ENCODE peak calls at places on chromosomes 6 and 20, in nine cellular contexts. One of them, this sample, is unnamed. For H3K9me3, the result is how much of the 10 kb centered on the place peaks cover.

GRCh38 chr20:3670511-3670910 is 7.3 kb upstream of the GFRA4 start:
- DNase-seq in heart left ventricle: no peak
- DNase-seq in body of pancreas: no peak
- DNase-seq in IMR-90: peak
- DNase-seq in GM12878: no peak
- DNase-seq in stomach: no peak
- DNase-seq in transverse colon: no peak
- DNase-seq in ovary: no peak
- DNase-seq in sigmoid colon: no peak
- DNase-seq in this sample: no peak

GRCh38 chr6:166707045-166707444 is 80.0 kb upstream of the RPS6KA2 start:
- DNase-seq in heart left ventricle: peak
- DNase-seq in body of pancreas: peak
- DNase-seq in IMR-90: peak
- DNase-seq in GM12878: no peak
- DNase-seq in stomach: peak
- DNase-seq in transverse colon: peak
- DNase-seq in ovary: no peak
- DNase-seq in sigmoid colon: no peak
- DNase-seq in this sample: peak

GRCh38 chr6:41442800-41443501 is 103.2 kb upstream of the FOXP4 start:
- DNase-seq in heart left ventricle: no peak
- DNase-seq in body of pancreas: peak
- DNase-seq in IMR-90: peak
- DNase-seq in GM12878: no peak
- DNase-seq in stomach: peak
- DNase-seq in transverse colon: peak
- DNase-seq in ovary: peak
- DNase-seq in sigmoid colon: peak
- DNase-seq in this sample: peak

GRCh38 chr20:16528078-16528477 is 45.2 kb downstream of the KIF16B start:
- DNase-seq in heart left ventricle: no peak
- DNase-seq in body of pancreas: peak
- DNase-seq in IMR-90: peak
- DNase-seq in GM12878: no peak
- DNase-seq in stomach: peak
- DNase-seq in transverse colon: peak
- DNase-seq in ovary: peak
- DNase-seq in sigmoid colon: no peak
- DNase-seq in this sample: no peak

GRCh38 chr20:10113746-10114145 is 79.0 kb downstream of the ANKEF1 start:
- DNase-seq in heart left ventricle: no peak
- DNase-seq in body of pancreas: no peak
- DNase-seq in IMR-90: no peak
- DNase-seq in GM12878: no peak
- DNase-seq in stomach: no peak
- DNase-seq in transverse colon: no peak
- DNase-seq in ovary: no peak
- DNase-seq in sigmoid colon: no peak
- DNase-seq in this sample: peak

GRCh38 chr6:170210026-170210390 is 80.9 kb downstream of the DLL1 start:
- DNase-seq in heart left ventricle: no peak
- DNase-seq in body of pancreas: no peak
- DNase-seq in IMR-90: no peak
- DNase-seq in GM12878: no peak
- DNase-seq in stomach: peak
- DNase-seq in transverse colon: no peak
- DNase-seq in ovary: no peak
- DNase-seq in sigmoid colon: peak
- DNase-seq in this sample: no peak

GRCh38 chr20:1321654-1321939 is 7.3 kb downstream of the SDCBP2 start:
- DNase-seq in heart left ventricle: no peak
- DNase-seq in body of pancreas: no peak
- DNase-seq in IMR-90: no peak
- DNase-seq in GM12878: no peak
- DNase-seq in stomach: no peak
- DNase-seq in transverse colon: peak
- DNase-seq in ovary: no peak
- DNase-seq in sigmoid colon: no peak
- DNase-seq in this sample: no peak

GRCh38 chr6:52522655-52523054 is 54.2 kb downstream of the TRAM2 start:
- DNase-seq in heart left ventricle: no peak
- DNase-seq in body of pancreas: no peak
- DNase-seq in IMR-90: peak
- DNase-seq in GM12878: no peak
- DNase-seq in stomach: no peak
- DNase-seq in transverse colon: no peak
- DNase-seq in ovary: no peak
- DNase-seq in sigmoid colon: no peak
- DNase-seq in this sample: no peak

GRCh38 chr6:130447374-130447773 is 81.6 kb downstream of the TMEM200A start:
- DNase-seq in heart left ventricle: no peak
- DNase-seq in body of pancreas: no peak
- DNase-seq in IMR-90: no peak
- DNase-seq in GM12878: no peak
- DNase-seq in stomach: no peak
- DNase-seq in transverse colon: no peak
- DNase-seq in ovary: no peak
- DNase-seq in sigmoid colon: no peak
- DNase-seq in this sample: no peak

DNA sequence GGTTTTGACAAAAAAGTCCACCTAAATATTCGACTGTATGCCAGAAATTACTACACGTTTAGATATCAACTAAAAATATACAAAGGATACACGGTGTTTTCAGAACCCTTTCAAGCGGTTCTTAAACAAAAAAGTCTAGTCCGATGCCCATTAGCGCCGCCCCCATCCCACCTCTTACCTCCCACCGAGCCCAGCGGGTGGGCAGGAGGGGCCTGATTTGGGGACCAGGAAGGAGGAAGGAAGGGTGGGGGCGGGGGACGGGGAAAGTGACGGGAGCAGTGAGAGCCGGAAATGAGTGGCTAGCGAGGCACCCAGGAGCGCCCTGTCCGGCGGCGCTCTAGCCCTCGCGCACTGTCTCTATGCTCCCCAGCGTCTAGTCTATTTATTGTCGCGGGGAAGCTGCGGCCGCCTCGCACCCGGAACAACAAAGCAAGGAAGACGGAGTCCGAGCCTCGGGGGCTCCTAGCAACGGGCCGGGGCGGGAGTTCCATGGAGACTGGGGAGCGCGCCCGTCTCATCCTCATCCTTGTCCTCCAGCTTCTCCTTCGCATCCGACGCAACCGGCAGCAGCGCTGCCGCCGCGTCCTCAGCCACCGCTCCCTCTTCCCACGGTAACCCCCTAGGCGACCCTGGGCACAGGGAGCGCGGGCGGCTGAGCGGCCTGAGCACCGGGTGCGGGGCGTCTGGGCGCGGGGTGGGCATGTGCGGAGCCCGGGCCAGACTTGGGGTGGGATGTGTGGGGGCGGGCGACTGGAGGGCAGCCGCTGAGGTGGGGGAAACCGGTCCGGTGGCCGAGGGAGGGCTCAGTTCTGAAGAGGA is at the start of gene TBPL1:
- DNase-seq in heart left ventricle: peak
- DNase-seq in body of pancreas: peak
- DNase-seq in IMR-90: peak
- DNase-seq in GM12878: peak
- DNase-seq in stomach: peak
- DNase-seq in transverse colon: peak
- DNase-seq in ovary: peak
- DNase-seq in sigmoid colon: peak
- DNase-seq in this sample: peak
- TF ChIP-seq POLR2A in heart left ventricle: no peak
- TF ChIP-seq POLR2A in body of pancreas: peak
- TF ChIP-seq POLR2A in IMR-90: peak
- TF ChIP-seq POLR2A in GM12878: peak
- TF ChIP-seq POLR2A in stomach: no peak
- TF ChIP-seq POLR2A in transverse colon: peak
- TF ChIP-seq POLR2A in ovary: peak
- TF ChIP-seq POLR2A in sigmoid colon: peak
- TF ChIP-seq POLR2A in this sample: no peak

DNA sequence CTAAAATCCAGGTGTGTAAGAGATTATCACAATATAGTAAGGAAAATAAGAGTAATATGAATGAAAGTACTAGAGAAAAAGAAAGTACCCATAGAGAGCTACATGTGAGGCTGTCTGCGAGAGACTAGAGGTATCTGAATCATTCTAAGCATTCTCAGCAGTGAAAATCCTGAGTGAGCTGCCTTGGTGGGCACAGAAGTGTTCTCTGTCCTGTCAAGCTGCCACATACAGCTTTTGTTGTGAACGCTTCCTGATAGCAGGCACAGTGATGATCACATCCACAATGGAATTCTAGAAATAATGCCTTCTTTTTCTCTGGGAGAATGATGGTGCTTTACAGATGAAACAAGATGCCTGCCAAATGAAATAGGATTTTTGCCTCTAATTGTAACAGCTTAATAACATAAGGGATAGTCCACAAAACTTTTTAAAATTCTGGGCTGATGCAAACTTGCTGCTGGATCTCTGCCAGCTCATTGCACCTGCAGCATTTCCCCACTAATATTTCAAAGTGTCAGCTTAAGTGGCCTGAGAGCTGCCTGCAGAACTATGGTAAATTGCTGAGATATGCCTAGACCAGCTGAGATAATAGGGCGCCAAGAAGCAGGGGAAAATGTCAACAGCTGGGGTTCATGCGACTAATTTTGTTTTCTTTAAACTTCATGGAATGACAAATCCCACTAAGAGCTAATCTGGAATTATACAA is 620.5 kb downstream of the DOK5 start:
- DNase-seq in heart left ventricle: no peak
- DNase-seq in body of pancreas: peak
- DNase-seq in IMR-90: no peak
- DNase-seq in GM12878: no peak
- DNase-seq in stomach: no peak
- DNase-seq in transverse colon: no peak
- DNase-seq in ovary: no peak
- DNase-seq in sigmoid colon: no peak
- DNase-seq in this sample: no peak
- H3K9me3 ChIP-seq in heart left ventricle: under half
- H3K9me3 ChIP-seq in body of pancreas: under half
- H3K9me3 ChIP-seq in IMR-90: under half
- H3K9me3 ChIP-seq in GM12878: under half
- H3K9me3 ChIP-seq in stomach: under half
- H3K9me3 ChIP-seq in transverse colon: under half
- H3K9me3 ChIP-seq in ovary: under half
- H3K9me3 ChIP-seq in sigmoid colon: under half
- H3K9me3 ChIP-seq in this sample: under half

DNA sequence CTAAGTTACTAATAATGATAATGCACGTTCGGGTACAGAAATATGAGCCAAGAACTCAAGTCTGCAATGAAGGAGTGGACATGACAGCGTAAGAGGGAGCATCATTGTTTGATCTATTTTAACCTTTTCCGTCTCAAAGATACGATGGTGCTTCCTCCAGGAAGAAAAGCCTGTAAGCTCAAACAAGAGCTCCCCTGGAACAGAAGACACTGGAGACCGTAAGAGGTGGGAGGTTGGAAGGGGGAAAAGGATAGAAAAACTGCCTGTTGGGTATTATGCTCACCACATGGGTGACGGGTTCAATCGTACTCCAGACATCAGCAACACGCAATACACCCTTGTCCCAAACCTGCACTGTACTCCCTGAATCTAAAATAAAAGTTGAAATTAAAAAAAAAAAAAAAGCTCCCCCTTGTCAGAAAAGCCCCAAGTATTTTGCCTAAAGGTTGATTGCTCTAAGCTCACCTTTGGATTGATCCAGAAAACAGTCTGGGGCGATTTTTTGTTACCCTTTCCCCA is 180.5 kb downstream of the TRIM27 start:
- DNase-seq in heart left ventricle: no peak
- DNase-seq in body of pancreas: no peak
- DNase-seq in IMR-90: no peak
- DNase-seq in GM12878: no peak
- DNase-seq in stomach: no peak
- DNase-seq in transverse colon: no peak
- DNase-seq in ovary: no peak
- DNase-seq in sigmoid colon: no peak
- DNase-seq in this sample: no peak
- H3K4me3 ChIP-seq in heart left ventricle: no peak
- H3K4me3 ChIP-seq in body of pancreas: no peak
- H3K4me3 ChIP-seq in IMR-90: peak
- H3K4me3 ChIP-seq in GM12878: peak
- H3K4me3 ChIP-seq in stomach: no peak
- H3K4me3 ChIP-seq in transverse colon: no peak
- H3K4me3 ChIP-seq in ovary: no peak
- H3K4me3 ChIP-seq in sigmoid colon: no peak
- H3K4me3 ChIP-seq in this sample: no peak

GRCh38 chr6:105213272-105213671 is 33.5 kb upstream of the POPDC3 start:
- DNase-seq in heart left ventricle: no peak
- DNase-seq in body of pancreas: no peak
- DNase-seq in IMR-90: no peak
- DNase-seq in GM12878: no peak
- DNase-seq in stomach: no peak
- DNase-seq in transverse colon: no peak
- DNase-seq in ovary: no peak
- DNase-seq in sigmoid colon: no peak
- DNase-seq in this sample: no peak

GRCh38 chr6:105212587-105212986 is 32.8 kb upstream of the POPDC3 start:
- DNase-seq in heart left ventricle: no peak
- DNase-seq in body of pancreas: no peak
- DNase-seq in IMR-90: no peak
- DNase-seq in GM12878: peak
- DNase-seq in stomach: no peak
- DNase-seq in transverse colon: no peak
- DNase-seq in ovary: no peak
- DNase-seq in sigmoid colon: no peak
- DNase-seq in this sample: no peak

GRCh38 chr6:105211831-105212230 is 32.0 kb upstream of the POPDC3 start:
- DNase-seq in heart left ventricle: no peak
- DNase-seq in body of pancreas: no peak
- DNase-seq in IMR-90: peak
- DNase-seq in GM12878: no peak
- DNase-seq in stomach: no peak
- DNase-seq in transverse colon: no peak
- DNase-seq in ovary: no peak
- DNase-seq in sigmoid colon: no peak
- DNase-seq in this sample: no peak

GRCh38 chr6:105209950-105210706 is 30.3 kb upstream of the POPDC3 start:
- DNase-seq in heart left ventricle: no peak
- DNase-seq in body of pancreas: no peak
- DNase-seq in IMR-90: peak
- DNase-seq in GM12878: no peak
- DNase-seq in stomach: no peak
- DNase-seq in transverse colon: no peak
- DNase-seq in ovary: no peak
- DNase-seq in sigmoid colon: no peak
- DNase-seq in this sample: no peak

DNA sequence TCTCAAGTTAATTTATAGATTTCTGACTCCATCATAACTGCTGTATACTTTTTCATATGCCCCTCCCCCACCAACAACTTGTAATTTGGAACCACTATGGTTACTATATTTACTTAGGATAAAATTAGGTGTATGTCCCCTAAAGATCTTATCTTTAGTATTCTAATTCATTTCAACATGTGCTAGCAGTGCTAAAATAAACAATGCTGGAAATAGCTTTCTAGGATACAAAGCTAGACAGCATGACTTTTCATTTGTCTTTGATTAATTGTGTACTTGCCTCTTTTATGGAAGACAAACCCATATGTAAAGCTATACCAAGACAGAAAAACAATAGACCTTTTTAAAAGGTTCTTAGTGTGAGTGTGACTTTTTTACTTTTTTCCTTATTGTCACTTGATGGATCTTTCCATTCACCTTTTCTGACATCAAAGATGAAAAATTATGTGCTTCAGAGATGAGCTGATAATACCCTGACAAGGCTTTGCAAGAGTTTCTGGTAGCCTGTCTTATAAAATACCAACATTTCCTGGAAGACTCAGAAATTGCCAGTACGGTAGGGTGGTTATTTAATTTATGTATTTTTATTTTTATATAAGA is 31.2 kb upstream of the POPDC3 start:
- DNase-seq in heart left ventricle: no peak
- DNase-seq in body of pancreas: no peak
- DNase-seq in IMR-90: no peak
- DNase-seq in GM12878: no peak
- DNase-seq in stomach: no peak
- DNase-seq in transverse colon: no peak
- DNase-seq in ovary: no peak
- DNase-seq in sigmoid colon: no peak
- DNase-seq in this sample: no peak
- TF ChIP-seq POLR2A in heart left ventricle: no peak
- TF ChIP-seq POLR2A in body of pancreas: no peak
- TF ChIP-seq POLR2A in IMR-90: no peak
- TF ChIP-seq POLR2A in GM12878: no peak
- TF ChIP-seq POLR2A in stomach: no peak
- TF ChIP-seq POLR2A in transverse colon: no peak
- TF ChIP-seq POLR2A in ovary: no peak
- TF ChIP-seq POLR2A in sigmoid colon: no peak
- TF ChIP-seq POLR2A in this sample: no peak

This sample was measured in thyroid gland.